ENCODE peak calls at places on chromosomes 13 and 19, in five cellular contexts. M is ovary, T is tibial nerve, G is A549, S is K562. A is an unnamed sample.

GRCh38 chr13:111165611-111166010 is 50.5 kb downstream of the ARHGEF7 start:
- DNase-seq in T (no peak), M (no peak), S (no peak), G (no peak), A (no peak)

GRCh38 chr19:9793051-9793591 is 24.6 kb upstream of the ZNF846 start:
- DNase-seq in S (no peak), G (no peak), T (peak; percentile 27), M (peak; percentile 73), A (no peak)

GRCh38 chr19:15871570-15871969 is 26.3 kb downstream of the CYP4F2 start:
- DNase-seq in T (no peak), G (no peak), M (no peak), S (peak; percentile 53), A (no peak)

GRCh38 chr13:52461265-52461664 is 6.0 kb downstream of the CKAP2 start:
- DNase-seq in T (no peak), G (no peak), M (no peak), S (no peak), A (no peak)

GRCh38 chr19:17289489-17289888 is 7.8 kb downstream of the ANKLE1 start:
- DNase-seq in M (peak; percentile 68), S (peak; percentile 96), G (peak; percentile 89), T (no peak), A (peak; percentile 96)

GRCh38 chr19:33193864-33194362 is at the start of gene LRP3:
- DNase-seq in M (peak; percentile 61), G (no peak), T (no peak), S (peak; percentile 61), A (peak; percentile 93)

GRCh38 chr13:101917475-101917810 is 465.0 kb downstream of the ITGBL1 start:
- DNase-seq in M (no peak), G (no peak), T (no peak), S (no peak), A (peak; percentile 54)

GRCh38 chr13:91185294-91185863 is 162.1 kb upstream of the MIR17HG start:
- DNase-seq in S (no peak), M (no peak), T (no peak), G (no peak), A (peak; percentile 39)

GRCh38 chr13:33066329-33066728 is 50.1 kb downstream of the KL start:
- DNase-seq in S (no peak), M (no peak), T (no peak), G (no peak), A (no peak)

GRCh38 chr13:23995283-23996073 is 98.2 kb upstream of the C1QTNF9B start:
- DNase-seq in S (no peak), G (no peak), T (no peak), M (no peak), A (no peak)

GRCh38 chr13:97122381-97122996 is 99.6 kb upstream of the MBNL2 start:
- DNase-seq in S (no peak), T (no peak), M (no peak), G (no peak), A (no peak)

GRCh38 chr19:45824531-45825262 is 9.6 kb upstream of the RSPH6A start:
- DNase-seq in M (no peak), S (no peak), T (no peak), G (no peak), A (no peak)

GRCh38 chr13:113559061-113559460 is 25.5 kb upstream of the TFDP1 start:
- DNase-seq in G (no peak), S (no peak), T (no peak), M (no peak), A (no peak)

GRCh38 chr13:52161193-52161646 is 1.8 kb upstream of the NEK3 start:
- DNase-seq in S (no peak), T (no peak), M (no peak), G (no peak), A (no peak)

GRCh38 chr13:40597735-40598365 is 68.6 kb downstream of the FOXO1 start:
- DNase-seq in S (no peak), G (no peak), T (no peak), M (no peak), A (no peak)

GRCh38 chr13:38693641-38694040 is 6.8 kb downstream of the FREM2 start:
- DNase-seq in S (no peak), G (no peak), T (no peak), M (no peak), A (no peak)

GRCh38 chr13:107067381-107067780 is 499.4 kb upstream of the ARGLU1 start:
- DNase-seq in S (no peak), M (no peak), G (no peak), T (no peak), A (peak; percentile 11)

GRCh38 chr19:51564791-51565190 is 6.3 kb upstream of the ZNF175 start:
- DNase-seq in G (no peak), T (no peak), M (no peak), S (peak; percentile 43), A (no peak)

GRCh38 chr13:99065250-99066015 is 87.6 kb upstream of the DOCK9 start:
- DNase-seq in T (no peak), M (no peak), G (no peak), S (no peak), A (no peak)

GRCh38 chr13:44810067-44810840 is 179.0 kb downstream of the NUFIP1 start:
- DNase-seq in S (no peak), T (no peak), G (no peak), M (peak; percentile 62), A (peak; percentile 26)

GRCh38 chr13:50990540-50991506 is 81.2 kb downstream of the RNASEH2B start:
- DNase-seq in T (peak; percentile 49), S (no peak), G (no peak), M (peak; percentile 57), A (peak; percentile 34)
- TF ChIP-seq EP300 in T (peak; percentile 42), S (no peak), G (no peak), M (no peak), A (no peak)

GRCh38 chr13:48531416-48532145 is 1.3 kb downstream of the RCBTB2 start:
- DNase-seq in M (no peak), S (no peak), T (no peak), G (no peak), A (no peak)

GRCh38 chr13:48532146-48532472 is 771 bp downstream of the RCBTB2 start:
- DNase-seq in T (no peak), G (no peak), S (no peak), M (no peak), A (no peak)

GRCh38 chr13:48533207-48533499 is 273 bp upstream of the RCBTB2 start:
- DNase-seq in G (peak; percentile 3), S (no peak), T (no peak), M (no peak), A (no peak)

GRCh38 chr13:48533986-48534600 is 1.2 kb upstream of the RCBTB2 start:
- DNase-seq in S (no peak), T (no peak), M (no peak), G (no peak), A (no peak)

GRCh38 chr13:48532473-48533206 is at the start of gene RCBTB2:
- DNase-seq in S (peak; percentile 88), G (peak; percentile 87), T (peak; percentile 97), M (peak; percentile 99), A (peak; percentile 99)
- TF ChIP-seq EP300 in S (no peak), G (no peak), T (peak; percentile 99), M (no peak), A (no peak)

GRCh38 chr19:35008891-35009341 is 8.8 kb downstream of the GRAMD1A start:
- DNase-seq in G (no peak), M (peak; percentile 40), T (no peak), S (no peak), A (no peak)
- TF ChIP-seq EP300 in G (no peak), M (peak; percentile 44), T (peak; percentile 26), S (no peak), A (no peak)

GRCh38 chr13:109255457-109255856 is 530.9 kb downstream of the IRS2 start:
- DNase-seq in T (no peak), S (no peak), M (no peak), G (no peak), A (no peak)

GRCh38 chr13:109254271-109254670 is 532.1 kb downstream of the IRS2 start:
- DNase-seq in S (no peak), T (no peak), G (no peak), M (no peak), A (no peak)

GRCh38 chr13:109251958-109252357 is 534.4 kb downstream of the IRS2 start:
- DNase-seq in S (no peak), M (no peak), T (no peak), G (no peak), A (no peak)

GRCh38 chr13:109253316-109253715 is 533.1 kb downstream of the IRS2 start:
- DNase-seq in T (no peak), G (no peak), M (no peak), S (no peak), A (no peak)

GRCh38 chr13:109256866-109257760 is 529.3 kb downstream of the IRS2 start:
- DNase-seq in S (no peak), M (no peak), G (peak; percentile 45), T (no peak), A (no peak)
- TF ChIP-seq EP300 in S (no peak), M (no peak), G (peak; percentile 88), T (peak; percentile 80), A (no peak)